ENCODE peak calls at places on chromosomes 4 and X, in six cellular contexts. O, R, J, A, I and G are unnamed samples.
A peak's percentile ranks its signal among the peaks of the same experiment; 100 is the strongest.

GRCh38 chrX:69153060-69153730 is 12.1 kb downstream of the PJA1 start:
- DNase-seq in O (peak; percentile 51), J (no peak), A (peak; percentile 87), R (no peak), I (no peak), G (peak; percentile 63)

GRCh38 chrX:10756365-10756915 is 136.1 kb upstream of the MID1 start:
- DNase-seq in O (peak; percentile 28), I (no peak), R (peak; percentile 93), J (no peak), A (no peak), G (no peak)

GRCh38 chr4:156377036-156377700 is 423.5 kb upstream of the CTSO start:
- DNase-seq in O (no peak), J (no peak), I (no peak), A (no peak), R (peak; percentile 88), G (no peak)

GRCh38 chr4:159308571-159309340 is 205.9 kb downstream of the RAPGEF2 start:
- DNase-seq in J (no peak), I (no peak), R (peak; percentile 66), A (peak; percentile 81), O (no peak), G (no peak)

GRCh38 chr4:109921384-109921808 is 8.7 kb downstream of the EGF start:
- DNase-seq in I (no peak), O (no peak), R (peak; percentile 99), J (no peak), A (peak; percentile 90), G (no peak)

GRCh38 chrX:133850414-133850813 is 135.0 kb downstream of the GPC3 start:
- DNase-seq in A (no peak), O (no peak), I (no peak), R (no peak), J (no peak), G (no peak)

GRCh38 chrX:40209951-40210617 is 112.3 kb upstream of the BCOR start:
- DNase-seq in R (peak; percentile 71), A (no peak), J (no peak), O (no peak), I (no peak), G (no peak)

GRCh38 chrX:112945796-112946195 is 105.2 kb upstream of the AMOT start:
- DNase-seq in I (no peak), O (no peak), R (no peak), A (no peak), J (no peak), G (no peak)

GRCh38 chr4:172842759-172843158 is 325.9 kb upstream of the GALNT7 start:
- DNase-seq in R (no peak), A (peak; percentile 75), J (no peak), I (no peak), O (no peak), G (no peak)

GRCh38 chr4:40702800-40703151 is 47.0 kb upstream of the NSUN7 start:
- DNase-seq in O (no peak), I (no peak), J (no peak), A (no peak), R (no peak), G (no peak)

GRCh38 chrX:69179380-69179911 is 14.2 kb upstream of the PJA1 start:
- DNase-seq in O (no peak), I (no peak), J (no peak), A (peak; percentile 84), R (peak; percentile 27), G (peak; percentile 50)

GRCh38 chr4:133148690-133149363 is at the start of gene PCDH10:
- DNase-seq in R (peak; percentile 90), I (peak; percentile 84), A (peak; percentile 96), J (peak; percentile 82), O (peak; percentile 93), G (peak; percentile 98)
- H3K4me3 ChIP-seq in R (peak within 1 kb of the TSS; percentile 90), I (peak within 1 kb of the TSS; percentile 6), A (peak within 1 kb of the TSS; percentile 57), J (peak within 1 kb of the TSS; percentile 35), O (peak within 1 kb of the TSS; percentile 49), G (peak within 1 kb of the TSS; percentile 66)

DNA sequence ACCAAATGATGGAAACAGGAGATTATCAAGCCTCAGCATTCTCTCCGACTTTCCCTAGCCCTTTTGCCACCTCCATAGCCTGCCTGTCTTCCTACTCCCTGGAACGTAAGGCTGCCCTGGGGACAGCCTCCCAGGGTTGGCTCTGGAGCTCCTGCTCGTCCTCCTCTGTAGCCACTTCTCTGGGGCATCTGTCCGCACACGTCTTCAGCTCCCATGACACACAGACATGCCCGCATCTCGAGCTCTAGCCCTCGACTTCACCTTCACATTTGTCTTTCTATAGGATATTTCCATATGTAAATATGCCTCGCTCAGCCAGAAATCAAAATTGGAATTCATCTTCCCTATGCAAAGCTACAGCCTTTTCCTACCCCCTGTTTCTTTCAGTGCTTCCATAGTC is 67.7 kb downstream of the TSC22D3 start:
- DNase-seq in J (no peak), O (no peak), R (no peak), I (no peak), A (no peak), G (no peak)
- H3K27ac ChIP-seq in J (no peak overlapping the region), O (no peak overlapping the region), R (no peak overlapping the region), I (no peak overlapping the region), A (no peak overlapping the region), G (no peak overlapping the region)

GRCh38 chr4:117156806-117157205 is 71.4 kb upstream of the TRAM1L1 start:
- DNase-seq in A (peak; percentile 54), I (no peak), O (no peak), J (no peak), R (no peak), G (no peak)
- H3K4me3 ChIP-seq in A (no peak overlapping the region), I (no peak overlapping the region), O (no peak overlapping the region), J (no peak overlapping the region), R (no peak overlapping the region), G (no peak overlapping the region)

GRCh38 chr4:168098257-168098717 is 6.0 kb downstream of the ANXA10 start:
- DNase-seq in J (no peak), I (no peak), A (no peak), O (no peak), R (peak; percentile 78), G (no peak)
- H3K27ac ChIP-seq in J (no peak overlapping the region), I (no peak overlapping the region), A (no peak overlapping the region), O (no peak overlapping the region), R (peak overlapping the region; percentile 74), G (no peak overlapping the region)

GRCh38 chr4:144645102-144645469 is 870 bp upstream of the HHIP start:
- DNase-seq in O (peak; percentile 35), J (peak; percentile 36), R (no peak), A (peak; percentile 15), I (peak; percentile 33), G (peak; percentile 19)
- H3K4me3 ChIP-seq in O (peak overlapping the region; percentile 68), J (peak overlapping the region; percentile 46), R (peak overlapping the region; percentile 98), A (peak overlapping the region; percentile 58), I (peak overlapping the region; percentile 8), G (peak overlapping the region; percentile 55)

GRCh38 chr4:80803337-80803736 is 227.2 kb upstream of the BMP3 start:
- DNase-seq in I (no peak), A (no peak), O (no peak), J (no peak), R (no peak), G (no peak)

GRCh38 chr4:80798082-80798481 is 232.4 kb upstream of the BMP3 start:
- DNase-seq in R (no peak), A (no peak), O (no peak), I (no peak), J (no peak), G (no peak)
- H3K27ac ChIP-seq in R (no peak overlapping the region), A (no peak overlapping the region), O (no peak overlapping the region), I (no peak overlapping the region), J (no peak overlapping the region), G (no peak overlapping the region)